ENCODE peak calls at places on chromosomes 12 and 14, in eight cellular contexts. C, W, J, E, U, O, A and B are unnamed samples.

GRCh38 chr14:72444701-72445100 is 449.2 kb downstream of the DPF3 start:
- DNase-seq in W (no peak), U (no peak), A (no peak), O (no peak), C (no peak), J (no peak), E (no peak), B (no peak)

GRCh38 chr14:50362791-50363733 is 33.6 kb downstream of the CDKL1 start:
- DNase-seq in O (no peak), W (no peak), U (no peak), J (no peak), A (no peak), E (peak; percentile 17), C (peak; percentile 9), B (peak; percentile 8)

GRCh38 chr14:103257211-103257962 is 76.7 kb upstream of the EIF5 start:
- DNase-seq in E (no peak), W (no peak), J (no peak), C (no peak), A (no peak), U (no peak), O (no peak), B (no peak)

GRCh38 chr12:92899388-92900001 is 29.6 kb downstream of the EEA1 start:
- DNase-seq in E (no peak), U (no peak), O (no peak), A (peak; percentile 89), W (no peak), J (peak; percentile 87), C (no peak), B (no peak)

GRCh38 chr14:34502826-34503225 is 36.7 kb downstream of the EAPP start:
- DNase-seq in U (no peak), O (no peak), A (no peak), W (no peak), E (no peak), C (no peak), J (peak; percentile 60), B (no peak)

GRCh38 chr12:96425321-96425720 is 25.1 kb upstream of the CDK17 start:
- DNase-seq in C (no peak), J (peak; percentile 60), A (peak; percentile 76), E (no peak), W (no peak), U (no peak), O (no peak), B (no peak)

GRCh38 chr14:42190744-42191143 is 584.1 kb downstream of the LRFN5 start:
- DNase-seq in O (no peak), E (no peak), W (no peak), C (no peak), U (no peak), A (no peak), J (no peak), B (no peak)

GRCh38 chr12:51818567-51819300 is 29.8 kb downstream of the FIGNL2 start:
- DNase-seq in W (no peak), A (peak; percentile 87), J (no peak), O (no peak), U (no peak), C (no peak), E (no peak), B (no peak)

GRCh38 chr12:104599272-104599984 is 142.7 kb downstream of the CHST11 start:
- DNase-seq in U (no peak), A (no peak), E (no peak), W (no peak), J (no peak), O (no peak), C (no peak), B (no peak)

GRCh38 chr12:88591343-88591742 is 11.1 kb upstream of the KITLG start:
- DNase-seq in O (no peak), U (no peak), A (no peak), E (no peak), J (no peak), C (no peak), W (no peak), B (no peak)

GRCh38 chr14:60111732-60112131 is 20.0 kb downstream of the PCNX4 start:
- DNase-seq in E (no peak), W (no peak), C (no peak), O (no peak), U (no peak), A (no peak), J (no peak), B (no peak)

GRCh38 chr14:103056322-103057027 is 874 bp downstream of the CDC42BPB start:
- DNase-seq in U (peak; percentile 90), E (no peak), O (no peak), A (peak; percentile 82), W (no peak), C (no peak), J (peak; percentile 88), B (no peak)

GRCh38 chr14:56891226-56891625 is 80.9 kb upstream of the OTX2 start:
- DNase-seq in W (no peak), J (no peak), A (no peak), U (no peak), E (no peak), C (no peak), O (no peak), B (no peak)

GRCh38 chr12:55932546-55932919 is 1.6 kb downstream of the DGKA start:
- DNase-seq in E (peak; percentile 42), C (peak; percentile 38), O (no peak), A (no peak), J (peak; percentile 45), W (no peak), U (no peak), B (peak; percentile 80)

GRCh38 chr12:60194682-60195081 is 598.9 kb downstream of the SLC16A7 start:
- DNase-seq in U (no peak), W (no peak), O (no peak), E (no peak), C (no peak), A (no peak), J (peak; percentile 22), B (no peak)

GRCh38 chr12:104478396-104479140 is 21.8 kb downstream of the CHST11 start:
- DNase-seq in J (peak; percentile 39), A (no peak), C (no peak), E (peak; percentile 56), W (no peak), O (no peak), U (no peak), B (peak; percentile 90)

GRCh38 chr14:50920482-50921225 is 23.6 kb downstream of the PYGL start:
- DNase-seq in E (no peak), J (no peak), O (no peak), C (no peak), W (no peak), U (no peak), A (peak; percentile 81), B (no peak)

GRCh38 chr14:99459491-99460100 is 21.1 kb downstream of the SETD3 start:
- DNase-seq in U (no peak), A (no peak), J (no peak), O (no peak), C (no peak), W (no peak), E (no peak), B (no peak)

GRCh38 chr14:38124496-38124895 is 83.2 kb upstream of the SSTR1 start:
- DNase-seq in W (no peak), A (no peak), C (no peak), O (no peak), E (no peak), J (no peak), U (no peak), B (peak; percentile 32)

GRCh38 chr12:41174602-41175001 is 13.5 kb upstream of the PDZRN4 start:
- DNase-seq in C (no peak), E (no peak), A (no peak), J (no peak), W (no peak), O (no peak), U (no peak), B (no peak)